ENCODE peak calls at places on chromosomes 16 and 17, in four cellular contexts. L is ovary, B is IMR-90, F is right atrium auricular region. O is an unnamed sample.

GRCh38 chr17:80866050-80866793 is 125.4 kb upstream of the CHMP6 start:
- DNase-seq in L (peak), B (peak), F (peak), O (peak)

GRCh38 chr17:82103588-82104451 is 5.8 kb upstream of the FASN start:
- DNase-seq in L (peak), B (no peak), F (peak), O (no peak)

GRCh38 chr17:18037482-18037881 is 1.5 kb downstream of the ATPAF2 start:
- DNase-seq in L (no peak), B (no peak), F (no peak), O (no peak)

GRCh38 chr16:83338941-83339340 is 468.8 kb upstream of the HSBP1 start:
- DNase-seq in L (no peak), B (peak), F (no peak), O (no peak)

GRCh38 chr16:49499018-49499785 is 125.6 kb downstream of the C16orf78 start:
- DNase-seq in L (no peak), B (no peak), F (no peak), O (no peak)

GRCh38 chr17:49223168-49223516 is 7.4 kb downstream of the PHOSPHO1 start:
- DNase-seq in L (no peak), B (no peak), F (no peak), O (no peak)

GRCh38 chr16:55569025-55569424 is 2.5 kb downstream of the CAPNS2 start:
- DNase-seq in L (no peak), B (peak), F (no peak), O (no peak)

GRCh38 chr17:4152471-4152870 is 9.5 kb downstream of the CYB5D2 start:
- DNase-seq in L (no peak), B (peak), F (no peak), O (peak)

GRCh38 chr16:88639231-88640038 is 1.1 kb downstream of the IL17C start:
- DNase-seq in L (no peak), B (no peak), F (no peak), O (no peak)

GRCh38 chr16:65547799-65548446 is 426.1 kb upstream of the CDH11 start:
- DNase-seq in L (no peak), B (peak), F (no peak), O (peak)
- H3K4me3 ChIP-seq in L (no peak), B (no peak), F (no peak), O (no peak)

DNA sequence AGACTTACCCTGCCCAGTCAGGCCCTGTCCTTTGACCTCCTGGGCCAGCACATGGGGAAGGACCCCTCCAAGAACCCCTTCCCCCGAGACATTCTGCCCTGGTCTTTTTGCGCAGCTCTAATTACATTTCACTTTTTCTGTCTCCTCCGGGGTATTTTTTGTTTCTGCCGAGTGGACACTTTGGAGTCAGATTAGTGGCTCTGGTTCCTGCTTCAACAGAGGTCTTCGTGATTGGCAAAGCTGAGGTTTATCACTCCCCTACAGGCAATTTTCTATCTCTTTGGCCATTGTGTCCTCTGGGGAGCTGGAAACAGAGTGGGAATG is 23.5 kb downstream of the ANKRD40 start:
- DNase-seq in L (no peak), B (no peak), F (no peak), O (no peak)
- H3K4me3 ChIP-seq in L (no peak), B (no peak), F (no peak), O (no peak)

GRCh38 chr17:1024076-1024475 is 27.1 kb downstream of the TIMM22 start:
- DNase-seq in L (no peak), B (no peak), F (no peak), O (no peak)
- H3K4me3 ChIP-seq in L (no peak), B (no peak), F (no peak), O (no peak)

GRCh38 chr16:67928561-67929364 is 2.9 kb downstream of the CTRL start:
- DNase-seq in L (peak), B (peak), F (no peak), O (peak)

GRCh38 chr16:67924140-67924906 is 7.3 kb downstream of the CTRL start:
- DNase-seq in L (no peak), B (no peak), F (no peak), O (no peak)

GRCh38 chr16:67928147-67928546 is 3.5 kb downstream of the CTRL start:
- DNase-seq in L (no peak), B (no peak), F (no peak), O (no peak)

GRCh38 chr16:67927131-67927941 is 4.3 kb downstream of the CTRL start:
- DNase-seq in L (no peak), B (no peak), F (no peak), O (no peak)

DNA sequence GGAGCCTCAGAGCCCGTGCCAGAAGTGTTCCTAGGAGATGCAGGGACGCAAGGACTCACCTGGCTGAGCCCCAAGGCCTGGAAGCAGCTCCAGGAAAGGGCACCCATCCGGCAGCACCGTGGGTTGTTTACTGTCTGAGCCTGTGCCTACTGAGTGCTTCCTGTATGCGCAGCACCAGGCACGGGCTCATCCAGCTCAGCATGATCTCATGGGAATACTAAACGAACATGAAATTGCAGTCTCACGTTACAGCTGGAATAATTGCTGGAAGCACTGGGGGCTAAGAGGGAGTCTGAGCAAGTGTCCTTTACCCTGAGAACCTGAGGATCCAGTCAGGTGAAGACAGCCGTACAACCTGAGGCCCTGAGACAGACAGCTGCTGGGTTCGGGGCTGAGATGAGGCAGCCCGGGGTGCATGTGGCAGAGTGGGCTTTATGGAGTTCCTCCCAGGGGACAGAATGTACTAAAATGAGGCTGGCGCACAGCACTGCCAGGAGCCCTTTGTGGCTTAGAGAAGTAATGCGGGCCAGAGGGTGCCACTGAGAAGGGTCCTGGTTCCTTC is 5.4 kb downstream of the CTRL start:
- DNase-seq in L (no peak), B (peak), F (no peak), O (peak)
- H3K4me3 ChIP-seq in L (no peak), B (no peak), F (no peak), O (no peak)

GRCh38 chr16:66528294-66528693 is 21.6 kb downstream of the TK2 start:
- DNase-seq in L (no peak), B (no peak), F (no peak), O (no peak)

GRCh38 chr16:66522816-66523590 is 26.9 kb downstream of the TK2 start:
- DNase-seq in L (no peak), B (no peak), F (no peak), O (no peak)

GRCh38 chr16:66523861-66524354 is 26.0 kb downstream of the TK2 start:
- DNase-seq in L (no peak), B (no peak), F (no peak), O (no peak)

GRCh38 chr16:66524601-66525164 is 25.2 kb downstream of the TK2 start:
- DNase-seq in L (no peak), B (no peak), F (no peak), O (no peak)

GRCh38 chr16:66525396-66526180 is 24.3 kb downstream of the TK2 start:
- DNase-seq in L (no peak), B (no peak), F (no peak), O (no peak)
- H3K4me3 ChIP-seq in L (no peak), B (no peak), F (no peak), O (no peak)